ENCODE peak calls at places on chromosomes 13 and 19, in seven cellular contexts. One of them, this sample, is unnamed. For H3K4me1, the result is how much of the 10 kb centered on the place peaks cover.

GRCh38 chr13:51772781-51773180 is 31.2 kb downstream of the DHRS12 start:
- DNase-seq in H1: no peak
- DNase-seq in mesendoderm: no peak
- DNase-seq in mesenchymal stem cell: no peak
- DNase-seq in IMR-90: no peak
- DNase-seq in neuronal stem cell: no peak
- DNase-seq in H9: no peak
- DNase-seq in this sample: no peak

GRCh38 chr19:33465371-33465770 is 56.2 kb downstream of the PEPD start:
- DNase-seq in H1: no peak
- DNase-seq in mesendoderm: no peak
- DNase-seq in mesenchymal stem cell: no peak
- DNase-seq in IMR-90: no peak
- DNase-seq in neuronal stem cell: no peak
- DNase-seq in H9: peak
- DNase-seq in this sample: no peak

GRCh38 chr13:26624572-26624971 is 67.1 kb downstream of the WASF3 start:
- DNase-seq in H1: no peak
- DNase-seq in mesendoderm: no peak
- DNase-seq in mesenchymal stem cell: peak
- DNase-seq in IMR-90: no peak
- DNase-seq in neuronal stem cell: no peak
- DNase-seq in H9: no peak
- DNase-seq in this sample: no peak

GRCh38 chr13:95833713-95834112 is 156.8 kb downstream of the DNAJC3 start:
- DNase-seq in H1: no peak
- DNase-seq in mesendoderm: peak
- DNase-seq in mesenchymal stem cell: peak
- DNase-seq in IMR-90: peak
- DNase-seq in neuronal stem cell: no peak
- DNase-seq in H9: no peak
- DNase-seq in this sample: no peak

GRCh38 chr13:52850396-52851152 is 2.1 kb upstream of the PCDH8 start:
- DNase-seq in H1: peak
- DNase-seq in mesendoderm: peak
- DNase-seq in mesenchymal stem cell: peak
- DNase-seq in IMR-90: peak
- DNase-seq in neuronal stem cell: peak
- DNase-seq in H9: peak
- DNase-seq in this sample: peak

GRCh38 chr13:26482451-26483197 is 74.9 kb upstream of the WASF3 start:
- DNase-seq in H1: peak
- DNase-seq in mesendoderm: peak
- DNase-seq in mesenchymal stem cell: peak
- DNase-seq in IMR-90: peak
- DNase-seq in neuronal stem cell: peak
- DNase-seq in H9: peak
- DNase-seq in this sample: peak

GRCh38 chr19:17772172-17772571 is 20.9 kb downstream of the FCHO1 start:
- DNase-seq in H1: no peak
- DNase-seq in mesendoderm: peak
- DNase-seq in mesenchymal stem cell: peak
- DNase-seq in IMR-90: peak
- DNase-seq in neuronal stem cell: no peak
- DNase-seq in H9: no peak
- DNase-seq in this sample: no peak

GRCh38 chr19:55132453-55133129 is 15.2 kb upstream of the PPP1R12C start:
- DNase-seq in H1: no peak
- DNase-seq in mesendoderm: no peak
- DNase-seq in mesenchymal stem cell: no peak
- DNase-seq in IMR-90: no peak
- DNase-seq in neuronal stem cell: no peak
- DNase-seq in H9: no peak
- DNase-seq in this sample: peak

GRCh38 chr19:47003611-47003935 is 16.1 kb upstream of the NPAS1 start:
- DNase-seq in H1: no peak
- DNase-seq in mesendoderm: no peak
- DNase-seq in mesenchymal stem cell: no peak
- DNase-seq in IMR-90: peak
- DNase-seq in neuronal stem cell: no peak
- DNase-seq in H9: no peak
- DNase-seq in this sample: no peak

GRCh38 chr13:30654430-30654829 is 36.7 kb downstream of the USPL1 start:
- DNase-seq in H1: no peak
- DNase-seq in mesendoderm: no peak
- DNase-seq in mesenchymal stem cell: no peak
- DNase-seq in IMR-90: no peak
- DNase-seq in neuronal stem cell: no peak
- DNase-seq in H9: no peak
- DNase-seq in this sample: no peak

GRCh38 chr19:10744848-10745293 is 27.0 kb downstream of the DNM2 start:
- DNase-seq in H1: no peak
- DNase-seq in mesendoderm: no peak
- DNase-seq in mesenchymal stem cell: no peak
- DNase-seq in IMR-90: no peak
- DNase-seq in neuronal stem cell: no peak
- DNase-seq in H9: no peak
- DNase-seq in this sample: no peak
- H2BK5ac ChIP-seq in H1: no peak
- H2BK5ac ChIP-seq in mesendoderm: no peak
- H2BK5ac ChIP-seq in mesenchymal stem cell: no peak
- H2BK5ac ChIP-seq in IMR-90: no peak
- H2BK5ac ChIP-seq in neuronal stem cell: no peak
- H2BK5ac ChIP-seq in H9: no peak
- H2BK5ac ChIP-seq in this sample: no peak

DNA sequence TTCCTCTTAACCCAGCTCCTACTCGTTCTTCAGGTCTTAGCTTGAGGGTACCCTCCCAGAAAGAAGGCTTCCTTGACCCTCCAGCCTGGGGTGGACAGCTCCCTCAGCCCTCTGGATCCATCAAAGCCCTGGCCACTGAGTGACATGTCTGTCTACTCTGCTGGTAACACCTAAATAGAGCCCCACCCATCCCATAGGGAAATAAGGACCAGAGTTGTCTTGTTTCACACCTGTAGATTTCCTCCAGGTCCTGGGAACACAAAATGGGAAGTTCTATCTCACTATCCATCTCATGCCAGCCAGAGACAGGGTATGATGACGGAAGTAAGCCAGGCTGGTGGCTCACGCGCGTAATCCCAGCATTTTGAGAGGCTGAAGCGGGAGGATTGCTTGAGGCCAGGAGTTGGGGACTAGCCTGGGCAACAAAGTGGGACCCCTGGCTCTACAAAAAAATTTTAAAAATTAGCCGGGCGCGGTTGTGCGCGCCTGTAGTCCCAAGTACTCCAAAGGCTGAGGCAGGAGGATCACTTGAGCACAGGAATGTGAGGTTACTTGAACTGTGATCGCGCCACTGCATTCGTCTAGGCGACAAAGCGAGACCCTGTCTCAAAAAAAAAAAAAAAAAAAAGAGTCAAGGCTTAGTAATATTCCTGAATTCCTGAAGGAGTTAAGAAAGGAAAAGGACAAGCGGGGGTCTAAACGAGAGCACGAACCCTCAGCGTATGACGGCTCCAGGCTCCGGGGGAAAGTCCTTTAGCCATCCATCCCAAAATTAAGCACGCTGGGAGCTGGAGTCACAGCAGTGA is 544 bp upstream of the CCDC97 start:
- DNase-seq in H1: no peak
- DNase-seq in mesendoderm: no peak
- DNase-seq in mesenchymal stem cell: peak
- DNase-seq in IMR-90: no peak
- DNase-seq in neuronal stem cell: no peak
- DNase-seq in H9: no peak
- DNase-seq in this sample: no peak
- H3K4me1 ChIP-seq in H1: under half
- H3K4me1 ChIP-seq in mesendoderm: under half
- H3K4me1 ChIP-seq in mesenchymal stem cell: under half
- H3K4me1 ChIP-seq in IMR-90: under half
- H3K4me1 ChIP-seq in neuronal stem cell: under half
- H3K4me1 ChIP-seq in H9: under half
- H3K4me1 ChIP-seq in this sample: under half

GRCh38 chr19:29546583-29547190 is 20.9 kb downstream of the VSTM2B start:
- DNase-seq in H1: no peak
- DNase-seq in mesendoderm: peak
- DNase-seq in mesenchymal stem cell: no peak
- DNase-seq in IMR-90: no peak
- DNase-seq in neuronal stem cell: no peak
- DNase-seq in H9: no peak
- DNase-seq in this sample: no peak
- H2BK5ac ChIP-seq in H1: no peak
- H2BK5ac ChIP-seq in mesendoderm: no peak
- H2BK5ac ChIP-seq in mesenchymal stem cell: no peak
- H2BK5ac ChIP-seq in IMR-90: no peak
- H2BK5ac ChIP-seq in neuronal stem cell: no peak
- H2BK5ac ChIP-seq in H9: no peak
- H2BK5ac ChIP-seq in this sample: no peak

GRCh38 chr19:35331551-35332214 is 2.7 kb downstream of the CD22 start:
- DNase-seq in H1: no peak
- DNase-seq in mesendoderm: no peak
- DNase-seq in mesenchymal stem cell: no peak
- DNase-seq in IMR-90: no peak
- DNase-seq in neuronal stem cell: no peak
- DNase-seq in H9: no peak
- DNase-seq in this sample: no peak

GRCh38 chr19:35327642-35328041 is 1.3 kb upstream of the CD22 start:
- DNase-seq in H1: no peak
- DNase-seq in mesendoderm: peak
- DNase-seq in mesenchymal stem cell: no peak
- DNase-seq in IMR-90: no peak
- DNase-seq in neuronal stem cell: no peak
- DNase-seq in H9: peak
- DNase-seq in this sample: no peak

GRCh38 chr19:35329323-35329722 is 336 bp downstream of the CD22 start:
- DNase-seq in H1: no peak
- DNase-seq in mesendoderm: no peak
- DNase-seq in mesenchymal stem cell: no peak
- DNase-seq in IMR-90: no peak
- DNase-seq in neuronal stem cell: no peak
- DNase-seq in H9: no peak
- DNase-seq in this sample: no peak

GRCh38 chr19:35330475-35330874 is 1.5 kb downstream of the CD22 start:
- DNase-seq in H1: no peak
- DNase-seq in mesendoderm: no peak
- DNase-seq in mesenchymal stem cell: no peak
- DNase-seq in IMR-90: no peak
- DNase-seq in neuronal stem cell: no peak
- DNase-seq in H9: no peak
- DNase-seq in this sample: no peak

GRCh38 chr19:35328851-35329285 is at the start of gene CD22:
- DNase-seq in H1: no peak
- DNase-seq in mesendoderm: no peak
- DNase-seq in mesenchymal stem cell: no peak
- DNase-seq in IMR-90: no peak
- DNase-seq in neuronal stem cell: no peak
- DNase-seq in H9: no peak
- DNase-seq in this sample: no peak
- H3K4me1 ChIP-seq in H1: under half
- H3K4me1 ChIP-seq in mesendoderm: under half
- H3K4me1 ChIP-seq in mesenchymal stem cell: under half
- H3K4me1 ChIP-seq in IMR-90: under half
- H3K4me1 ChIP-seq in neuronal stem cell: under half
- H3K4me1 ChIP-seq in H9: under half
- H3K4me1 ChIP-seq in this sample: under half

This sample was measured in trophoblast cell.